ENCODE peak calls at places on chromosomes 3 and 15, in four cellular contexts. P is H1, Y is HepG2, V is GM12878. Z is an unnamed sample.

GRCh38 chr3:129793947-129794318 is 99.6 kb downstream of the TMCC1 start:
- DNase-seq in P (no peak), Y (no peak), V (no peak), Z (peak; percentile 16)

GRCh38 chr3:64199933-64200332 is 25.3 kb downstream of the PRICKLE2 start:
- DNase-seq in Y (no peak), P (no peak), V (no peak), Z (no peak)

GRCh38 chr15:38144921-38145320 is 107.7 kb upstream of the SPRED1 start:
- DNase-seq in P (no peak), V (no peak), Y (no peak), Z (no peak)

GRCh38 chr15:95799286-95800187 is 531.0 kb upstream of the NR2F2 start:
- DNase-seq in P (no peak), Y (peak; percentile 8), V (no peak), Z (no peak)

GRCh38 chr3:151479452-151479851 is 18.6 kb upstream of the IGSF10 start:
- DNase-seq in V (no peak), Y (no peak), P (no peak), Z (no peak)

GRCh38 chr3:110419571-110419970 is 652.0 kb upstream of the NECTIN3 start:
- DNase-seq in P (no peak), V (no peak), Y (no peak), Z (no peak)

GRCh38 chr3:141556034-141556433 is 69.2 kb downstream of the RASA2 start:
- DNase-seq in Y (no peak), P (no peak), V (no peak), Z (no peak)

GRCh38 chr3:87196879-87197278 is 30.2 kb upstream of the CHMP2B start:
- DNase-seq in P (no peak), V (no peak), Y (no peak), Z (no peak)

GRCh38 chr3:16309558-16309957 is 44.5 kb downstream of the OXNAD1 start:
- DNase-seq in P (no peak), Y (no peak), V (peak; percentile 77), Z (no peak)

GRCh38 chr3:45958333-45958791 is 15.1 kb downstream of the CXCR6 start:
- DNase-seq in Y (no peak), P (no peak), V (no peak), Z (no peak)

GRCh38 chr3:184167786-184168185 is 6.9 kb upstream of the AP2M1 start:
- DNase-seq in Y (no peak), P (no peak), V (no peak), Z (no peak)

GRCh38 chr3:102089904-102090492 is 240.7 kb downstream of the NFKBIZ start:
- DNase-seq in Y (no peak), V (no peak), P (no peak), Z (no peak)

GRCh38 chr3:9881440-9881839 is 1.4 kb upstream of the CIDEC start:
- DNase-seq in V (no peak), Y (no peak), P (no peak), Z (no peak)

GRCh38 chr3:181210275-181210674 is 220.7 kb upstream of the DNAJC19 start:
- DNase-seq in P (no peak), V (no peak), Y (peak; percentile 4), Z (peak; percentile 22)

GRCh38 chr3:47612178-47612577 is 33.5 kb upstream of the CSPG5 start:
- DNase-seq in V (no peak), P (no peak), Y (no peak), Z (no peak)

GRCh38 chr15:98549741-98550140 is 98.6 kb upstream of the IGF1R start:
- DNase-seq in P (no peak), Y (no peak), V (no peak), Z (no peak)

GRCh38 chr15:98551936-98552562 is 96.3 kb upstream of the IGF1R start:
- DNase-seq in Y (no peak), P (no peak), V (no peak), Z (no peak)

GRCh38 chr15:98555173-98555515 is 93.2 kb upstream of the IGF1R start:
- DNase-seq in V (no peak), Y (no peak), P (no peak), Z (no peak)

GRCh38 chr15:98556321-98556720 is 92.0 kb upstream of the IGF1R start:
- DNase-seq in Y (no peak), V (no peak), P (no peak), Z (no peak)

GRCh38 chr15:98554272-98555172 is 93.8 kb upstream of the IGF1R start:
- DNase-seq in V (no peak), Y (no peak), P (no peak), Z (no peak)
- H3K27me3 ChIP-seq in V (no peaks in the 10 kb centered on the region), Y (no peaks in the 10 kb centered on the region), P (no peaks in the 10 kb centered on the region), Z (no peaks in the 10 kb centered on the region)

GRCh38 chr3:41223691-41224090 is 24.4 kb downstream of the CTNNB1 start:
- DNase-seq in V (no peak), P (no peak), Y (no peak), Z (no peak)

GRCh38 chr3:41222012-41222411 is 22.7 kb downstream of the CTNNB1 start:
- DNase-seq in P (no peak), V (no peak), Y (no peak), Z (no peak)

GRCh38 chr3:41221278-41221677 is 22.0 kb downstream of the CTNNB1 start:
- DNase-seq in P (no peak), V (no peak), Y (no peak), Z (no peak)

GRCh38 chr3:41223078-41223477 is 23.8 kb downstream of the CTNNB1 start:
- DNase-seq in P (no peak), Y (no peak), V (no peak), Z (no peak)

GRCh38 chr3:41222508-41222907 is 23.2 kb downstream of the CTNNB1 start:
- DNase-seq in V (no peak), P (no peak), Y (no peak), Z (no peak)
- H3K4me1 ChIP-seq in V (no peaks in the 10 kb centered on the region), P (peaks cover 6% of the 10 kb centered on the region), Y (peaks cover 46% of the 10 kb centered on the region), Z (no peaks in the 10 kb centered on the region)

DNA sequence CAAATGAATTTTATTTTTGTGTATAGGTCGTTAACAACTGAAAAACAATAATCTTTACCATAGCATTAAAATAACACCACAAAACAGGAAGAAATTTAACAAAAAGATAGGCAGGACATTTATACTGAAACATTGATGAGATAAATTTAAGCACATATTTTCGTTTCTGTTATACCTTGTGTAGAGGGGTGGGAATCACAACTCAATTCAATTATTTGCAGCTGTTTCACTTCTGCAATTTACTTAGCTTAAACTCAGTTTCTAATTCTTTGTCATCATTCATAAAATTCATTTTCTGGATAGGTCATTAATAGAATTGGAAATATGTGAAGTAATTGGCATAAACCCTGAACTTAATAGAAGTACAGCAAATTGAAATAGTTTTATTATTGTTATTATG is 42.3 kb downstream of the TP63 start:
- DNase-seq in P (no peak), Y (no peak), V (peak; percentile 42), Z (no peak)
- TF ChIP-seq SUZ12 in P (no peak), Y (no peak), V (no peak), Z (no peak)

DNA sequence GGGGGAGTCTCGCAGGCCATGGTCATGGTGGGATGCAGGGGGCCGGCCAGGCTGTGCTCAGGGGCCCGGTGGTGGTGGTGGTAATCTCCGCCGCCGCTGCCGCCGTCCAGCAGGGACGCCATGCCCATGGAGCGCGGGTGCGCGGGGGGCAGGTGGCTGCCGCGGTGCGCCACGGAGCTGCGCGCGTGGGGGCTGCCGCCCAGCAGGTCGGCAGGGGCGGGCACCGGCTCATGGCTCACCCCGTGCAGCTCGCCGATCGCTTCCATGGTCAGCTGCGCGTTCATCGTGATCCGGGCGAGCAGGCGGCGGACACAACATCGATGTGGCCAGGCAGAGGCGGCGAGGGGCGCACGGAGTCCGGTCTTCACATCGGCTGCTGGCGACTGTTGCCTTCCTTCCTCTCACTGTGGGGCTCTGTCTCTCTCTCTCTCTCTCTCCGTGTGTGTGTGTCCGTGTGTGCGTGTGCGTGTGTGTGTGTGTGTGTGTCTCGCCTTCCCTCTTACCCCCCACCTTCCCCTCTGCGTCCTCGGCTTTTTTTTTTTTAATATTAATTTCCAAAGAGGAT is 453 bp downstream of the ONECUT1 start:
- DNase-seq in V (no peak), P (peak; percentile 67), Y (no peak), Z (no peak)
- H3K27me3 ChIP-seq in V (peaks cover 31% of the 10 kb centered on the region), P (peaks cover 85% of the 10 kb centered on the region), Y (no peaks in the 10 kb centered on the region), Z (no peaks in the 10 kb centered on the region)

Z was measured in NT2/D1.